ENCODE peak calls at places on chromosome 9, in six cellular contexts. I, H, C, U, W and N are unnamed samples.

GRCh38 chr9:2526071-2526862 is 95.3 kb upstream of the VLDLR start:
- DNase-seq in I (no peak), H (no peak), C (no peak), U (no peak), W (no peak), N (no peak)

GRCh38 chr9:101738566-101739183 is at the start of gene GRIN3A:
- DNase-seq in I (no peak), H (no peak), C (peak), U (no peak), W (no peak), N (no peak)

GRCh38 chr9:16653491-16654407 is 216.7 kb downstream of the BNC2 start:
- DNase-seq in I (no peak), H (no peak), C (no peak), U (no peak), W (no peak), N (no peak)

GRCh38 chr9:110013064-110013463 is 194.9 kb downstream of the C9orf152 start:
- DNase-seq in I (no peak), H (no peak), C (no peak), U (no peak), W (no peak), N (no peak)

GRCh38 chr9:21160178-21160577 is 6.3 kb downstream of the IFNA21 start:
- DNase-seq in I (no peak), H (peak), C (no peak), U (no peak), W (peak), N (no peak)

GRCh38 chr9:133351908-133352634 is 4.1 kb downstream of the RPL7A start:
- DNase-seq in I (no peak), H (no peak), C (no peak), U (peak), W (peak), N (no peak)

GRCh38 chr9:7205806-7206205 is 448.0 kb downstream of the KDM4C start:
- DNase-seq in I (no peak), H (no peak), C (no peak), U (no peak), W (no peak), N (no peak)

GRCh38 chr9:2691626-2692025 is 25.7 kb upstream of the KCNV2 start:
- DNase-seq in I (no peak), H (no peak), C (no peak), U (no peak), W (no peak), N (no peak)

DNA sequence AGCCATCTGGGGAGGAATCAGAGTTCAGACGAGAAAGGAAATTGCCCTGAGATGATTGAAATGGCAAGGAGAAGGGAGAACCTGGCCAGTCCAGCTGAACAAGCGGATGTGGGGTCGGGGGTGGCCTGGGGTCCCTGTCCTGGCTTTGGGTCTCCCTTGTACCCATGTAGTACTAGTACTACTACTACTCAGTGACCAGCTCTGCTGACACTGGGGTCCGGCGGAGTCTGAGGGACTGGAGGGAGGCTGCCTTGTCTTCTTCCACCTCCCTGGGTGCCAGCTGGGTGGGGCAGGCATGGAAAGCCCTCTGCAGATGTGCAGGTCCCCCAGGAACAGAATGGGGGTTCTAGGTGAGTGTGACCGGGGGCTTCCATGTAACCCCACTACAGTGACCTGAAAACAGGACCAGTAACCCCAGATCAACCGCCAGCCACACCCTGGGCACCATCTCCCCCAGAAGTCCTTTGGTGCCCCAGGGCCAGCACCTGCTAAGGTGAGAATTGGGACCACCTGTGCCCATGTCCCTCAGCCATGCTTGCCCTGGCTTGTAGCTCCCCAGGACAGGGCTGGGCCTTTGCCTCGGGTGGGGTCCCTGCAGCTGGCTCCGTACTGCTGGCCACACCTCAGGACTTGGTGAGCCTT is 89.1 kb upstream of the COL5A1 start:
- DNase-seq in I (no peak), H (no peak), C (peak), U (no peak), W (no peak), N (peak)
- H3K4me3 ChIP-seq in I (no peak), H (no peak), C (no peak), U (no peak), W (no peak), N (no peak)

DNA sequence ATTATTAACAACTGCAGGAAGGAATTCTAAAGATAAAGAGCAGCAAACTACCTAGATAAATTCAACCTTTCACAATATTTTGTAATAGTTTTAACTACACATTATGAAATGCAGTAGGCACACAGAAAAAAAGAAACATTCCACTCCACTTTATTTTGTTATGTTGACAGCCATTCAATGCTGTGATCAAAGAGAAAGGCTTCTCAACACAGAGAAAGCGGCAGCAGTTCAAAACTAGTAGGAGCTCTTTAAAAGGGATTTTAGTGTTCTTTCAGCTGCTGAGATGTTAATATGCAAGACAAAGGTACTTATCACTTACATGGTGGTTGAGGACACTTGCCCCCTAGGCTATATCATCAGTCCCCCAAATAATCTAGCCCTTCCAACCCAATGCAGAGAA is 11.6 kb downstream of the CEMIP2 start:
- DNase-seq in I (no peak), H (no peak), C (no peak), U (no peak), W (no peak), N (no peak)
- H3K4me3 ChIP-seq in I (no peak), H (no peak), C (no peak), U (no peak), W (no peak), N (no peak)

GRCh38 chr9:86337469-86338107 is 16.6 kb downstream of the TUT7 start:
- DNase-seq in I (no peak), H (no peak), C (no peak), U (no peak), W (no peak), N (no peak)
- H3K4me3 ChIP-seq in I (no peak), H (peak), C (no peak), U (no peak), W (no peak), N (no peak)

GRCh38 chr9:105908069-105908468 is 213.7 kb downstream of the TMEM38B start:
- DNase-seq in I (no peak), H (no peak), C (no peak), U (no peak), W (no peak), N (no peak)

GRCh38 chr9:105912868-105913516 is 218.7 kb downstream of the TMEM38B start:
- DNase-seq in I (no peak), H (no peak), C (no peak), U (no peak), W (no peak), N (no peak)

GRCh38 chr9:105911104-105911911 is 217.0 kb downstream of the TMEM38B start:
- DNase-seq in I (no peak), H (no peak), C (no peak), U (no peak), W (no peak), N (no peak)

DNA sequence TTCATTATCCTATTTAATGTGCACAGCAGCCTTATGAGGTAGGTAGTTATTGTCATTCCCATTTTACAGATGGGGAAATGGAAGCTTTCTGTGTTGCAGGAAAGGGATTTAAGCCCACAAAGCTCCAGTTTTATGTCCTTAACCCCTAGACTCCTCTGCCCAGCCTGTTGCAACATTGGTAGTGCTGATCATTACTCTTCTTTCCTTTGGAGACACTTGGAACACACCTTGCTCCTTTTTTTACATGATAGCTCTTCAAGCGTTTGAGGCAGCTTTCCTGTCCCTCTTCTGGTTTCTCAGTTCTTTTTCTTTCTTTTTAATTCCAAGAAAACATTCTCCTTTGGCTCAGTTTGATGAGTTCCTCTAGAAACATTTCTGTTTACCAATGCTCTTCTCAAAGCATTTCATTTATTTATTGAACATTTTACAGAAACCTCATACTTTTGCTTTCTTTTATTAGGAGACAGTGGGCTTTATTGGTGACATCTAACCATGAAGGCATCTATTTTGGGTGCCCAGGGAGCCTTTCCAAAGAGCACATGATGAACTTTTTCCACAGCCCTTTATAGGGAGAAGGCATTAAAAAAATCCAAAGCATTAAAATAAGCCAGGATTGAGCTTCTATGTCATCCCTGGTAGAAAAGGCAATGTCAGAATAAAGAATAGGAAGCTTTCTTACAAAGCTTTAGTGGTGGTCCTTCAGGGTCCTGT is 218.0 kb downstream of the TMEM38B start:
- DNase-seq in I (no peak), H (no peak), C (no peak), U (no peak), W (no peak), N (no peak)
- H3K4me3 ChIP-seq in I (no peak), H (no peak), C (no peak), U (no peak), W (no peak), N (no peak)

GRCh38 chr9:98971168-98971914 is 27.6 kb downstream of the COL15A1 start:
- DNase-seq in I (no peak), H (no peak), C (no peak), U (no peak), W (peak), N (no peak)
- H3K4me3 ChIP-seq in I (no peak), H (no peak), C (no peak), U (no peak), W (peak), N (no peak)

DNA sequence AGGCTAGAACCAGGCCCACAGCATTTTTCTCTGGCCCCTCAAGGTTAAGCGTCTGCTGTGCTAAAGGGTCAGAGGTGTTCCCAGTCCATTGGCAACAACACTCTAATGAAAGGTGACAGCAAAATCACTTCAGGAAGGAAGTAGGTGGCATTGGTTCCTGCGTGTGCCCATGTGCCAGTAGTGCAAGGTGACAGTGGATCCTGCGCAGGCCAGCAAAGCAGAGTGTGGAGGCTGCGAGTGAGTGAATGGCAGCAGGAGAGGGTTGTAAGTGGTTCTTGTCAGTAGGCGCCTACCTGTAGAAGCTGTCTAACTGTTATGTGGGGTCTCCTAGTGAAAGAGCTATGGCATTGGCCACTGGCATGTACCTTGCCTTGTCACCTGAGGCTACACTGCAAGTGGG is 898.2 kb upstream of the TYRP1 start:
- DNase-seq in I (no peak), H (no peak), C (peak), U (no peak), W (no peak), N (no peak)
- H3K4me3 ChIP-seq in I (no peak), H (no peak), C (no peak), U (no peak), W (no peak), N (no peak)

DNA sequence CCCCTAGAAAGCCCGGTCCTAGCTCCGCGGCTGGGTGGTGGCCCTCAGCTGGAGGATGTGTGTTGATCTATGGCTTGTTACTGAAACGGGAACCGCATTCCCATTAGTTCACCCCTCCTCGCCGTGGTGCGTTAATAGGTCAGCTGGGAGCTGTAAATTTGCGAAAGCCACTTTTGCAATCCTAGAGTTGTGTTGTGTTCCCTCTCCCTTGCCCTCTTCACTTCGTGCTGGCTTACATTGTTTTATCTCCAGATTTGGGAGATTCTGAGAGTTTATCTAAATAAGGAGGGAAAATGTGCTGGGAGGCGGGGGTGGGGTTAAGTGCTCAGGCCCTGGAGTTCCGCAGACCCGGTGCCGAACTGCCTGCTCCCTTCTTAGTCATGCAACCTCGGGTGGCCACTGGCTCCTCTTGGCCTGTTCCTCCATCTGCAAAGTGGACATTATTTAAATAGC is 62.8 kb downstream of the HMCN2 start:
- DNase-seq in I (peak), H (no peak), C (no peak), U (no peak), W (no peak), N (peak)
- H3K4me3 ChIP-seq in I (no peak), H (no peak), C (no peak), U (no peak), W (no peak), N (no peak)